ENCODE peak calls at places on chromosome 18, in nine cellular contexts. G, F, K, J, O, I, N, Q and E are unnamed samples.

GRCh38 chr18:34158881-34159690 is 65.6 kb downstream of the NOL4 start:
- DNase-seq in G (peak), F (peak), K (peak), J (no peak), O (peak), I (peak), N (peak), Q (no peak), E (peak)

GRCh38 chr18:79681484-79682387 is 2.1 kb downstream of the CTDP1 start:
- DNase-seq in G (no peak), F (peak), K (no peak), J (no peak), O (no peak), I (no peak), N (no peak), Q (no peak), E (peak)

GRCh38 chr18:70373062-70373519 is 84.2 kb downstream of the SOCS6 start:
- DNase-seq in G (peak), F (peak), K (no peak), J (peak), O (no peak), I (peak), N (no peak), Q (no peak), E (no peak)

GRCh38 chr18:11972371-11973174 is 8.7 kb upstream of the IMPA2 start:
- DNase-seq in G (no peak), F (no peak), K (no peak), J (no peak), O (no peak), I (no peak), N (no peak), Q (no peak), E (no peak)

GRCh38 chr18:3345885-3346284 is 84.0 kb downstream of the MYL12B start:
- DNase-seq in G (no peak), F (peak), K (no peak), J (no peak), O (no peak), I (no peak), N (peak), Q (no peak), E (no peak)

GRCh38 chr18:39799010-39799409 is 2156.0 kb upstream of the PIK3C3 start:
- DNase-seq in G (no peak), F (peak), K (no peak), J (no peak), O (no peak), I (no peak), N (no peak), Q (no peak), E (no peak)

GRCh38 chr18:12741351-12741750 is 38.5 kb downstream of the PSMG2 start:
- DNase-seq in G (peak), F (peak), K (no peak), J (no peak), O (no peak), I (peak), N (no peak), Q (no peak), E (no peak)

GRCh38 chr18:34723143-34723542 is 13.0 kb downstream of the DTNA start:
- DNase-seq in G (no peak), F (peak), K (no peak), J (no peak), O (no peak), I (no peak), N (no peak), Q (no peak), E (no peak)

GRCh38 chr18:62281684-62282083 is 43.4 kb upstream of the TNFRSF11A start:
- DNase-seq in G (peak), F (peak), K (no peak), J (peak), O (no peak), I (peak), N (no peak), Q (no peak), E (no peak)

GRCh38 chr18:61829108-61829507 is 63.7 kb downstream of the RNF152 start:
- DNase-seq in G (no peak), F (no peak), K (no peak), J (no peak), O (no peak), I (no peak), N (no peak), Q (no peak), E (no peak)

GRCh38 chr18:31546476-31546875 is 45.2 kb upstream of the TTR start:
- DNase-seq in G (peak), F (no peak), K (no peak), J (no peak), O (no peak), I (peak), N (no peak), Q (no peak), E (no peak)

GRCh38 chr18:76307293-76307690 is 187.8 kb downstream of the ZNF516 start:
- DNase-seq in G (no peak), F (no peak), K (no peak), J (no peak), O (no peak), I (no peak), N (no peak), Q (no peak), E (no peak)

DNA sequence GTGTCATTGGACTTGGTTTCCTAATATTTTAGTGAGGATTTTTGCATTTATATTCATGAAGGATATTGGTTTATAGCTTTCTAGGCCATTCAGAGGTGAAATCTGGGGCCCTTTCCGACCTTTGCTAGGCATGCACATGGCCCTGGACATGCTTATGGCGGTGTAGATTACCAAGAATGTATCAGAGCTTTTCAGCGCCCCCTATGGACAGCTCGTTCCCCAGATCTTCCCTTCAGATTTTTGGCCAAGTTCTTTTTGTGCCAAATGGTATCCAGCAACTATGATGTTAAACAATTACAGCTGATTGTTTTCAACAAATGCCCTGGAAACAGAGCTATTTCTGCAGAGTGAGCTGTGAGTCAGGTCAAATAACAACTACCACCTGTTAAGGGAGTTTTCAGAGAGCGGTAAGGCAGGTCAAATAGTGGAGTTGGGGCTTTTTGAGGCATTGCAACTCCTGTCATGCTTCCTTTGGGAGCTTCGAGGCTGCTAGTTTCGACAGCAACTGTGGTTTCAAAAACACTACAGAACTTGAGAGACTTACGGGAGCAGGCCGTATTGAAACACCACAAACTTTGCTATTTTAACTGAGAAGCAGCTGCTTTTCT is 188.3 kb downstream of the ZNF516 start:
- DNase-seq in G (no peak), F (no peak), K (no peak), J (peak), O (no peak), I (no peak), N (no peak), Q (peak), E (peak)
- TF ChIP-seq CTCF in G (no peak), F (no peak), K (no peak), J (peak), O (peak), I (no peak), N (no peak), Q (peak), E (no peak)

DNA sequence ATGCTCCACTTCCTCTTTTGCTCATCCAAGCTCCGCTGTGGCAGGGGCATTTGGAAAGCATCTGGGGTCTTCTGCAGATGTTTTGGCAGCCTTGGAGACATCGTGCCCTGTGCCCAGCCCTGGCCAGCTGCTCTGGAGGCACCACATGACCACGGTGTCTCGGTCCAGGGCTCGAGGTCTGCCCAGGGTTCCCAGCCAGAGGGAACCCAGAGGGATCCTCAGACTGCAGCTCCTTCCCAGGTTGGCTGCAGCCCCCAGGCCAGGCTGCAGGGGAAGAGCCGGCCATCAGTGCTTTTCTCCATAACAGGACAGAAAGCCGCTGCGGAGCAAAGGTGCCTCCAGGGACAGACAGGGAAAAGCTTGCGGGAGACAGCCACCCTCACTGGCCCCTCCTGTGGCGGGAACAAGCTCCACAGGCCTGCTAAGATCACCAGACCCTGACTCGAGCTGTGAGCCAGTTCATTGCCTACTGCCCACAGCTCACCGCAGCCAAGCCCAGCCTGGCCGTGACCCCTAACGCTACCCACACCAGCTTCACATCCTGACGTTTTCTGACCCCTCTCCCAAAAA is 74.7 kb downstream of the SMAD7 start:
- DNase-seq in G (no peak), F (peak), K (no peak), J (no peak), O (no peak), I (peak), N (no peak), Q (no peak), E (no peak)
- TF ChIP-seq CTCF in G (no peak), F (peak), K (no peak), J (no peak), O (no peak), I (no peak), N (no peak), Q (no peak), E (no peak)

DNA sequence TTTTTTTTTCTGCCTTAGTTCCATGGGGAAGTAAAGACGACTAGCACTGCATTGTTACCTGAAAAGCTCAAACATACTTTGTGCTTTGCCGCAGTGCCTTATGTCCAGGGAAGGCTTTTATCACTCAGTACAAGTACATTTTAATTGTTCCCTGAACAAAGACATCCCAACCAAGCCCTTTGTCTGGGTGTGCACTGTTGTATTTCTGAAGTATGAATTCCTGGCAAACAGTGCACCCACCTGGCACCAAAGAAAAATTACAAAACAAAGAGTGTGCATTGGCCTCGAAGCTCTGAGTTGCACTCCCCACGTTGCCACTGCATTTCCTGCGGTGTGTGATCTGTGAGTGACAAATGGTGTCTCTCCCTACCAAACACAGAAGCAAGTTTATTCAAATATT is 858.5 kb upstream of the PIK3C3 start:
- DNase-seq in G (peak), F (peak), K (no peak), J (no peak), O (no peak), I (peak), N (no peak), Q (no peak), E (no peak)
- TF ChIP-seq CTCF in G (peak), F (peak), K (no peak), J (no peak), O (no peak), I (no peak), N (no peak), Q (no peak), E (no peak)

GRCh38 chr18:75049455-75049789 is 159.5 kb downstream of the PTGR3 start:
- DNase-seq in G (no peak), F (no peak), K (no peak), J (no peak), O (no peak), I (no peak), N (no peak), Q (no peak), E (no peak)
- TF ChIP-seq CTCF in G (no peak), F (no peak), K (no peak), J (no peak), O (no peak), I (no peak), N (no peak), Q (no peak), E (no peak)

GRCh38 chr18:76425299-76426101 is 69.5 kb downstream of the ZNF516 start:
- DNase-seq in G (peak), F (peak), K (no peak), J (no peak), O (no peak), I (peak), N (no peak), Q (no peak), E (no peak)

GRCh38 chr18:76428396-76429261 is 66.4 kb downstream of the ZNF516 start:
- DNase-seq in G (no peak), F (peak), K (no peak), J (no peak), O (no peak), I (peak), N (peak), Q (no peak), E (no peak)

GRCh38 chr18:76429262-76430126 is 65.5 kb downstream of the ZNF516 start:
- DNase-seq in G (peak), F (no peak), K (no peak), J (no peak), O (no peak), I (peak), N (no peak), Q (no peak), E (no peak)

GRCh38 chr18:76430636-76431035 is 64.4 kb downstream of the ZNF516 start:
- DNase-seq in G (peak), F (no peak), K (no peak), J (no peak), O (no peak), I (peak), N (no peak), Q (no peak), E (no peak)

DNA sequence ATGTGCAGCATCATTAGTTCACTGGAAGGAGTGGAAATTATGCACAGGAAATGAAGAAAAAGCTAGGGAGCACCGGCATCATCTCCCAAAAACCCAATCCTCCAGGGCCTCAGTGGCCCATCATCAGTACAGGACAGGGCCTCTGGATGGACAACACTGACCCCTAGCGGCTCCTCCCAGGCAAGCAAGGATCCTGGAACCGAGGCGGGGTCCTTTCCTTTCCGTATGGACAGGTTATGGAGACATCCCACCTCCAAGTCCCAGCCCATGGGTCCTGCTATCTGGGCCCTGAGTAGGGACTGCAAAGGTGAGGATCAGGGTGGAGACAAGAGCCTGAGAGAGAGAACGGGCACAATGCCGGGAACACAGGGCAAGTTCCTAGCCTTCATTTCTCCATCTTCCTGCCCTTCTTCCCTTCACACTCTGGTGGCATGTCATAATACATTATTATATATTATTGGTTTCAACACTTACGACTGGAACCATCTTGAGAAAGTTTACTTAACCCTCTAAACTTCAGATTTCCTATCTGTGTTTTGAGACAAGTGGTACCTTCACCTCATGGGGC is 68.2 kb downstream of the ZNF516 start:
- DNase-seq in G (no peak), F (peak), K (no peak), J (no peak), O (no peak), I (peak), N (peak), Q (no peak), E (peak)
- TF ChIP-seq CTCF in G (peak), F (peak), K (no peak), J (peak), O (peak), I (peak), N (peak), Q (peak), E (no peak)

GRCh38 chr18:6401687-6402086 is 13.0 kb downstream of the L3MBTL4 start:
- DNase-seq in G (no peak), F (no peak), K (no peak), J (no peak), O (no peak), I (no peak), N (no peak), Q (no peak), E (no peak)
- TF ChIP-seq CTCF in G (no peak), F (no peak), K (no peak), J (peak), O (peak), I (no peak), N (no peak), Q (peak), E (no peak)

GRCh38 chr18:22813648-22814328 is 119.3 kb upstream of the RBBP8 start:
- DNase-seq in G (peak), F (peak), K (no peak), J (no peak), O (peak), I (peak), N (no peak), Q (peak), E (peak)
- TF ChIP-seq CTCF in G (peak), F (peak), K (peak), J (peak), O (peak), I (peak), N (peak), Q (peak), E (peak)

DNA sequence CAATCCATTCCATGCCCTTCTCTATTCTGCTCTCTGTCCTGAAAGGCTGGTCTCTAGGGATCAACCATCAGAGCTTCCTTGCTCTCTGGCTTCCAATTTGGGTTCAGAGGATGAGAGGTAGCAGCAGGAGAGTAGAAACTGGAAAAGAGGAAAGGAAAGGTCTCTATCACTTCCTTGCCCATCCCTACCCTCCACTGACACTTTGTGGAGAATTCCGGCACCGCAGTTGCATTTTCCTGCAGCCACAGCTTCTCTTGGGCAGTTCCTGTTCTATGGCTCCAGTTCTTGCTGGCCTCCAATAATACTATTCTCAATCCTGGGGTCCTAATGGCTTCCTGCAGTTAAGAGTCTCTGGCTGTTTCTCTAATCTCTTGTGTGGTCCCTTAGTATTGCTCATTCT is 13.3 kb upstream of the IMPACT start:
- DNase-seq in G (no peak), F (no peak), K (no peak), J (no peak), O (no peak), I (no peak), N (no peak), Q (no peak), E (no peak)
- TF ChIP-seq CTCF in G (peak), F (peak), K (no peak), J (peak), O (no peak), I (peak), N (no peak), Q (no peak), E (no peak)

GRCh38 chr18:45724591-45724990 is 610 bp downstream of the SLC14A1 start:
- DNase-seq in G (peak), F (no peak), K (no peak), J (no peak), O (no peak), I (peak), N (no peak), Q (no peak), E (no peak)

GRCh38 chr18:45723921-45724320 is at the start of gene SLC14A1:
- DNase-seq in G (no peak), F (no peak), K (no peak), J (no peak), O (no peak), I (no peak), N (no peak), Q (no peak), E (no peak)

GRCh38 chr18:45726603-45727002 is 2.6 kb downstream of the SLC14A1 start:
- DNase-seq in G (no peak), F (no peak), K (no peak), J (no peak), O (no peak), I (peak), N (no peak), Q (no peak), E (no peak)

GRCh38 chr18:45719106-45719505 is 4.9 kb upstream of the SLC14A1 start:
- DNase-seq in G (peak), F (no peak), K (no peak), J (no peak), O (no peak), I (peak), N (no peak), Q (no peak), E (no peak)

GRCh38 chr18:45722899-45723298 is 1.1 kb upstream of the SLC14A1 start:
- DNase-seq in G (peak), F (peak), K (peak), J (peak), O (peak), I (peak), N (peak), Q (peak), E (peak)
- TF ChIP-seq CTCF in G (peak), F (peak), K (peak), J (peak), O (peak), I (peak), N (peak), Q (peak), E (peak)

DNA sequence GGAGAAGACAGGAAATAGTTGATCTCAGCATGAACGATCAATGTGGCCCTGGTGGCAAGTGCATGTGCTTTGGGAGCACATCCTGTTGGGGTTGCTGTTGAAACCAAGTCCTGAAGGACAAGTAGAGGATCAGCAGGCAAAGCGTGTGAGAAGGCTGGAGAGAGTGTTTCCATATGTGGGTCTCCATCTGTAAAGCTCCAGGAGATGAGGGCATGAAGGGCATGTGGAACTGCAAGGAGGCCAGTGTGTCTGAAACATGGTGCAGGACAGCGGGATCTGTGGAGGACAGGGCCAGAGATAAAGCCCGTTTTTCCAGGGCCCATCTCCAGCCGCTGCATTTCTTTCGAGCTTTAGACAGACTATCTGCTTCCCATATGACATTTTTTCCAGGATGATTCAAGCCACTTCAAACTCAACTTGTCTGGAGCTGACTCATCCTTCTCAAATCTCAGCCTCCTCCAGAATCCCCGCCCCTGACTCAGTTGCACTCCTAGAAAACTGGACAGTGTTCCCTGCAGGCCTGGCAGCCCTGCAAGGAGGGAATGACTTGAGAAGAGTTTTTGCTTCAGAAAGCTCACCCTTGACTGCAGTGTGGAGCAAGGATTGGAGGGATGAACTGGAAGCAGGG is 226.1 kb downstream of the VAPA start:
- DNase-seq in G (peak), F (peak), K (no peak), J (peak), O (no peak), I (peak), N (no peak), Q (no peak), E (no peak)
- TF ChIP-seq CTCF in G (no peak), F (no peak), K (no peak), J (no peak), O (no peak), I (no peak), N (no peak), Q (no peak), E (no peak)